ENCODE peak calls at places on chromosomes 1 and 21, in five cellular contexts. D, S, W, C and V are unnamed samples.

GRCh38 chr1:52240592-52240991 is 98.7 kb downstream of the ZFYVE9 start:
- DNase-seq in D (peak; percentile 85), S (no peak), W (no peak), C (no peak), V (no peak)

GRCh38 chr1:84303154-84303830 is 1.8 kb downstream of the SAMD13 start:
- DNase-seq in S (no peak), D (no peak), C (no peak), W (no peak), V (peak; percentile 28)

GRCh38 chr1:88016947-88017346 is 667.1 kb upstream of the PKN2 start:
- DNase-seq in C (no peak), D (peak; percentile 5), S (no peak), W (peak; percentile 27), V (no peak)

GRCh38 chr1:10948463-10948775 is 64.0 kb upstream of the TARDBP start:
- DNase-seq in S (no peak), W (no peak), C (no peak), D (no peak), V (no peak)

GRCh38 chr1:97506368-97506767 is 414.5 kb downstream of the DPYD start:
- DNase-seq in S (no peak), W (no peak), C (no peak), D (no peak), V (no peak)

GRCh38 chr21:36964832-36965719 is 1.4 kb downstream of the HLCS start:
- DNase-seq in D (peak; percentile 55), S (no peak), C (no peak), W (no peak), V (no peak)

GRCh38 chr1:56403321-56403720 is 176.0 kb downstream of the PLPP3 start:
- DNase-seq in W (no peak), S (no peak), D (no peak), C (no peak), V (no peak)

GRCh38 chr21:45796003-45796402 is 152.5 kb downstream of the PCBP3 start:
- DNase-seq in D (no peak), W (no peak), C (no peak), S (no peak), V (no peak)

GRCh38 chr1:27360159-27361043 is 6.4 kb downstream of the MAP3K6 start:
- DNase-seq in S (no peak), C (no peak), W (peak; percentile 44), D (peak; percentile 32), V (peak; percentile 67)

GRCh38 chr1:111582644-111583618 is 36.7 kb upstream of the RAP1A start:
- DNase-seq in C (no peak), W (no peak), D (no peak), S (no peak), V (no peak)

GRCh38 chr1:109849670-109850069 is 61.0 kb upstream of the CSF1 start:
- DNase-seq in S (no peak), W (no peak), D (no peak), C (no peak), V (no peak)

GRCh38 chr1:212951058-212951923 is 950 bp downstream of the VASH2 start:
- DNase-seq in S (no peak), C (no peak), D (no peak), W (no peak), V (no peak)

GRCh38 chr1:8111560-8111959 is 85.5 kb upstream of the ERRFI1 start:
- DNase-seq in C (no peak), W (no peak), D (no peak), S (no peak), V (no peak)

GRCh38 chr1:8115769-8116167 is 89.7 kb upstream of the ERRFI1 start:
- DNase-seq in S (no peak), C (no peak), W (no peak), D (no peak), V (no peak)

GRCh38 chr1:8112611-8113256 is 86.6 kb upstream of the ERRFI1 start:
- DNase-seq in D (no peak), W (no peak), C (no peak), S (no peak), V (no peak)

GRCh38 chr1:8115031-8115768 is 89.1 kb upstream of the ERRFI1 start:
- DNase-seq in S (no peak), D (no peak), W (no peak), C (no peak), V (no peak)

GRCh38 chr1:8113257-8114220 is 87.4 kb upstream of the ERRFI1 start:
- DNase-seq in S (no peak), C (no peak), D (no peak), W (no peak), V (no peak)
- H3K4me3 ChIP-seq in S (no peak overlapping the region), C (no peak overlapping the region), D (no peak overlapping the region), W (no peak overlapping the region), V (no peak overlapping the region)

DNA sequence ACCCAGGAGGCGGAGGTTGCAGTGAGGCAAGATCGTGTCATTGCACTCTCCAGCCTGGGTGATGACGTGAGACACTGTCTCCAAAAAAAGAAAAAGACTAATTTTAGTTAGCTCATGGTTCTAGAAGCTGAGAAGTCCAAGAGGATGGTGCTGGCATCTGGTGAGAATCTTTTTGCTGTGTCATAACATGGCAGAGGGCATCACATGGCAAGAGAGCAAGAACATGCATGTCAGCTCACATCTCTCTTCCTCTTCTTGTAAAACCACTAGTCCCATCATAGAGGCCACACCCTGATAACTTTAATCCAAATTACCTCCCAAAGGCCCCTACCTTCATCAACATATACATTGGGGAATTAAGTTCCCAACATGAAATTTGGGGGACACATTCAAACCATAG is 13.8 kb upstream of the CNN3 start:
- DNase-seq in D (no peak), S (no peak), C (no peak), W (no peak), V (no peak)
- H3K4me3 ChIP-seq in D (no peak overlapping the region), S (no peak overlapping the region), C (no peak overlapping the region), W (no peak overlapping the region), V (no peak overlapping the region)

DNA sequence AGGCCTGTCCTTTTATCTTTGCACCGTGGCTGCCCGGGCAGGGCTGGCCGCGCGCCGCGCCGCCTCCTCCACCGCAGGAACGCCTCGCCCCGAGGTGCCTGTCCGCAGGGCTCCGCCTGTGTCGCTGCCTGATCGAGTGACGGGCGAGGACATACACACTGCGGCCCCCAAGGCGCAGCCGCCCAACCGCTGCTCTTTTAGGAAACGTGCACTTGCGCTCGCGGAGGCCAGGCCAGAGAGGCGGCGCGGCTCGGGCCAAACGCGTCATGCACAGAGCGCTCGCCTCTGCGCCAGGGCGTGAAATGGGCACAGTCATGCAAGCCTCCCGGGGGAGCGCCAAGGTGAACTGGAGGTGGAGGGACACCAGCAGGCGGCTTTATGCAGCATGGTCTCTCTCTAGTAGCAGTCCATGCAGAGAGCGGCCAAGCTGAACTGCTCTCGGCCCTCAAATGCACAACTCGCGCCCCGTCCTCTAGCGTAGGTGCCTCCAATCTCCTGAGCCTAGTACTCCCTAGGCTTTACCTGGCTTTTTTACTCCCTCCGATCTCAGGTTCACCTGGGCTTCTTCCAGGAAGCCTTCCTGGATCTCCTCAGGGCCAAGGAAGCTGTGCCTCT is 12.9 kb downstream of the TRABD2B start:
- DNase-seq in S (no peak), C (peak; percentile 46), D (peak; percentile 76), W (no peak), V (no peak)
- H3K4me3 ChIP-seq in S (no peak overlapping the region), C (peak overlapping the region; percentile 38), D (no peak overlapping the region), W (no peak overlapping the region), V (no peak overlapping the region)

GRCh38 chr1:203151362-203152157 is 24.0 kb downstream of the ADORA1 start:
- DNase-seq in C (no peak), D (peak; percentile 75), S (no peak), W (no peak), V (no peak)

GRCh38 chr1:203153989-203154821 is 21.4 kb downstream of the MYBPH start:
- DNase-seq in D (peak; percentile 93), W (no peak), C (no peak), S (no peak), V (no peak)

GRCh38 chr1:203150511-203151297 is 23.2 kb downstream of the ADORA1 start:
- DNase-seq in S (no peak), C (no peak), D (peak; percentile 58), W (no peak), V (no peak)

GRCh38 chr1:203153051-203153988 is 22.3 kb downstream of the MYBPH start:
- DNase-seq in D (peak; percentile 93), C (no peak), S (no peak), W (no peak), V (no peak)

GRCh38 chr1:203152158-203153034 is 23.2 kb downstream of the MYBPH start:
- DNase-seq in D (peak; percentile 95), S (no peak), C (no peak), W (no peak), V (no peak)
- H3K4me3 ChIP-seq in D (no peak overlapping the region), S (no peak overlapping the region), C (no peak overlapping the region), W (no peak overlapping the region), V (no peak overlapping the region)

DNA sequence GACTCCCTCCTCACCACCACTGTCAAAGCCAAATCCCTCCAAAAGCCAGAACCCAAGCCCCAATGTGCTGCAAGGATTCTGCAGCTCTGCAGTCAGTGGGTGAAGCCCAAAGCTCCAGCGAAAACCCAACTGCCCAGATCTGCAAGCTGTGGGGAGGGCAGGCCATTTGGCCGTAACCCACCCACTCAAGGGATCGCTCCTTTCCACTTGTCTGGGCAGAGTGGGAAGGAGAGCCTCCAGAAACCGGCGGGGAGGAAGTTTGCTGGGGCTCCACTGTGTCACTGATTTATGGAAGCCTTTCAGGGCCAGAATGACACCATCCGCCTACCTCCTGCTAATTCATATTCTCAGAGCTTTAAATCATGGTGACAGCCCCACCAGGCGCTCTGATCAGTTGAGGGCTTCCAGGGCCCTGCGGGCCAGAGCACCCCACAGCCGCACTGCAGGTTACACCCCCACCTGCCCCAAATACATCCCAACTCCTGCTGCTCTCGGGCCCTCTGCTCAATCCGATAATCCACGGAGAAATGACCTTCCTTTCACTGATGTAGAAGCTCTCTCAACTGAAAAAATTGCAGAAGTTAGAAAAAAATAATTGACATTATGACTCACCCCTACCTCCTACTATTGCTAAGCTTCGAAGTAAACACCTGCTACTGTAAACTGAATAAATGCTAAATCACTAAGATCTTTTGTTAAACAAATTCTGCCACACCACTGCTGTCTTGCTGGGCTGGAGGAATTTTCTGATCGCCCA is 40.6 kb upstream of the RAB4A start:
- DNase-seq in C (peak; percentile 30), S (no peak), D (peak; percentile 59), W (no peak), V (no peak)
- H3K4me3 ChIP-seq in C (peak overlapping the region; percentile 43), S (no peak overlapping the region), D (no peak overlapping the region), W (no peak overlapping the region), V (no peak overlapping the region)

GRCh38 chr1:161885759-161886158 is 119.6 kb downstream of the ATF6 start:
- DNase-seq in D (no peak), S (no peak), C (no peak), W (no peak), V (no peak)

GRCh38 chr1:161885013-161885412 is 118.9 kb downstream of the ATF6 start:
- DNase-seq in C (no peak), W (no peak), D (no peak), S (no peak), V (no peak)

GRCh38 chr1:161887724-161888287 is 121.7 kb downstream of the ATF6 start:
- DNase-seq in W (no peak), C (no peak), D (no peak), S (no peak), V (no peak)

GRCh38 chr1:161886589-161886988 is 120.5 kb downstream of the ATF6 start:
- DNase-seq in W (no peak), D (no peak), C (no peak), S (no peak), V (no peak)

GRCh38 chr1:161884475-161884874 is 118.4 kb downstream of the ATF6 start:
- DNase-seq in W (no peak), D (no peak), C (no peak), S (no peak), V (no peak)
- H3K4me3 ChIP-seq in W (no peak overlapping the region), D (no peak overlapping the region), C (peak overlapping the region; percentile 23), S (no peak overlapping the region), V (no peak overlapping the region)